ENCODE peak calls at places on chromosomes 6 and 20, in ten cellular contexts. Y is psoas muscle; X is naive thymus-derived CD4-positive, alpha-beta T cell; V is NCI-H1105; K is NCI-H1436; O is NCI-H2081; Q is anterior cingulate cortex; A is stimulated activated CD4-positive, alpha-beta T cell treated with anti-CD3 and anti-CD28 coated beads, Interleukin-2, amount 100 ng/mL, for 24 hours; M is hippocampal formation; S is activated CD4-positive, alpha-beta T cell treated with anti-CD3 and anti-CD28 coated beads, Interleukin-2, amount 50 U/mL, for 1 hour. L is an unnamed sample.

GRCh38 chr20:33908351-33908750 is 85.4 kb upstream of the RALY start:
- DNase-seq in Y (no peak), X (no peak), V (no peak), K (no peak), O (no peak), Q (no peak), A (no peak), M (no peak), S (no peak), L (no peak)

GRCh38 chr20:8756410-8756809 is 312.5 kb upstream of the PLCB4 start:
- DNase-seq in Y (no peak), X (no peak), V (no peak), K (no peak), O (no peak), Q (no peak), A (no peak), M (no peak), S (no peak), L (no peak)

GRCh38 chr20:58344741-58345140 is 35.2 kb downstream of the RAB22A start:
- DNase-seq in Y (no peak), X (no peak), V (no peak), K (no peak), O (no peak), Q (no peak), A (no peak), M (no peak), S (no peak), L (no peak)

GRCh38 chr20:39282619-39283092 is 320.5 kb downstream of the DHX35 start:
- DNase-seq in Y (no peak), X (no peak), V (no peak), K (no peak), O (peak), Q (no peak), A (no peak), M (no peak), S (no peak), L (no peak)

GRCh38 chr6:43455034-43455747 is at the start of gene DLK2:
- DNase-seq in Y (no peak), X (peak), V (peak), K (peak), O (no peak), Q (peak), A (peak), M (peak), S (peak), L (peak)

GRCh38 chr20:13149371-13149770 is 71.7 kb upstream of the ISM1 start:
- DNase-seq in Y (no peak), X (no peak), V (no peak), K (no peak), O (no peak), Q (no peak), A (no peak), M (no peak), S (no peak), L (no peak)

GRCh38 chr6:10522929-10523573 is 1.9 kb downstream of the GCNT2 start:
- DNase-seq in Y (no peak), X (no peak), V (no peak), K (no peak), O (no peak), Q (no peak), A (no peak), M (no peak), S (no peak), L (no peak)

GRCh38 chr20:18847226-18847625 is 33.6 kb downstream of the SCP2D1 start:
- DNase-seq in Y (no peak), X (no peak), V (no peak), K (no peak), O (no peak), Q (no peak), A (no peak), M (no peak), S (no peak), L (no peak)

GRCh38 chr6:138923561-138923960 is 64.5 kb downstream of the REPS1 start:
- DNase-seq in Y (no peak), X (no peak), V (no peak), K (no peak), O (peak), Q (no peak), A (no peak), M (no peak), S (no peak), L (no peak)

GRCh38 chr20:25494506-25495188 is 87.2 kb downstream of the GINS1 start:
- DNase-seq in Y (no peak), X (no peak), V (no peak), K (no peak), O (no peak), Q (no peak), A (no peak), M (no peak), S (no peak), L (no peak)

GRCh38 chr6:71406871-71407860 is 118.6 kb downstream of the OGFRL1 start:
- DNase-seq in Y (no peak), X (no peak), V (no peak), K (no peak), O (no peak), Q (no peak), A (no peak), M (no peak), S (no peak), L (no peak)

GRCh38 chr6:129517288-129517687 is 192.7 kb downstream of the ARHGAP18 start:
- DNase-seq in Y (no peak), X (no peak), V (no peak), K (no peak), O (no peak), Q (no peak), A (no peak), M (no peak), S (no peak), L (no peak)

GRCh38 chr6:125232466-125232865 is 69.3 kb downstream of the HDDC2 start:
- DNase-seq in Y (no peak), X (no peak), V (no peak), K (no peak), O (no peak), Q (no peak), A (no peak), M (no peak), S (no peak), L (no peak)

GRCh38 chr6:156776470-156776840 is 723 bp upstream of the ARID1B start:
- DNase-seq in Y (no peak), X (no peak), V (no peak), K (no peak), O (peak), Q (no peak), A (no peak), M (peak), S (no peak), L (peak)

GRCh38 chr20:9518776-9519175 is 4.4 kb downstream of the LAMP5 start:
- DNase-seq in Y (no peak), X (no peak), V (no peak), K (no peak), O (no peak), Q (no peak), A (no peak), M (no peak), S (no peak), L (no peak)

GRCh38 chr6:117346142-117346930 is 79.4 kb downstream of the ROS1 start:
- DNase-seq in Y (no peak), X (no peak), V (peak), K (no peak), O (peak), Q (no peak), A (no peak), M (peak), S (no peak), L (peak)

GRCh38 chr20:44034451-44034850 is 119.8 kb downstream of the TOX2 start:
- DNase-seq in Y (no peak), X (no peak), V (no peak), K (no peak), O (no peak), Q (no peak), A (peak), M (no peak), S (no peak), L (no peak)

GRCh38 chr6:1607557-1608221 is 2.0 kb upstream of the FOXC1 start:
- DNase-seq in Y (peak), X (no peak), V (peak), K (peak), O (no peak), Q (no peak), A (no peak), M (no peak), S (no peak), L (no peak)

GRCh38 chr6:37323568-37323967 is 30.2 kb upstream of the RNF8 start:
- DNase-seq in Y (no peak), X (no peak), V (peak), K (no peak), O (peak), Q (no peak), A (no peak), M (no peak), S (no peak), L (no peak)

GRCh38 chr6:108714774-108715414 is 133.3 kb upstream of the ARMC2 start:
- DNase-seq in Y (no peak), X (no peak), V (no peak), K (no peak), O (no peak), Q (no peak), A (no peak), M (no peak), S (no peak), L (no peak)

GRCh38 chr6:125994659-125995488 is 8.5 kb downstream of the TRMT11 start:
- DNase-seq in Y (no peak), X (no peak), V (no peak), K (no peak), O (no peak), Q (no peak), A (no peak), M (no peak), S (no peak), L (no peak)

GRCh38 chr6:12545837-12546658 is 170.5 kb upstream of the PHACTR1 start:
- DNase-seq in Y (no peak), X (no peak), V (no peak), K (no peak), O (no peak), Q (no peak), A (no peak), M (no peak), S (no peak), L (no peak)

GRCh38 chr20:48921883-48922867 is 664 bp downstream of the ARFGEF2 start:
- DNase-seq in Y (no peak), X (no peak), V (no peak), K (no peak), O (peak), Q (peak), A (no peak), M (no peak), S (peak), L (no peak)

GRCh38 chr6:28542440-28543293 is 17.0 kb downstream of the GPX5 start:
- DNase-seq in Y (no peak), X (peak), V (peak), K (peak), O (peak), Q (peak), A (peak), M (peak), S (peak), L (peak)

GRCh38 chr6:168163096-168163731 is 84.2 kb upstream of the FRMD1 start:
- DNase-seq in Y (no peak), X (no peak), V (no peak), K (no peak), O (no peak), Q (no peak), A (no peak), M (no peak), S (no peak), L (no peak)

GRCh38 chr6:135181333-135182119 is 418 bp downstream of the MYB start:
- DNase-seq in Y (peak), X (no peak), V (peak), K (no peak), O (peak), Q (no peak), A (peak), M (no peak), S (no peak), L (peak)

GRCh38 chr6:79946773-79947190 is 571 bp downstream of the ELOVL4 start:
- DNase-seq in Y (no peak), X (no peak), V (peak), K (peak), O (peak), Q (peak), A (peak), M (no peak), S (peak), L (peak)

GRCh38 chr20:23143986-23144695 is 58.0 kb upstream of the CD93 start:
- DNase-seq in Y (peak), X (no peak), V (no peak), K (no peak), O (no peak), Q (no peak), A (no peak), M (no peak), S (no peak), L (no peak)

GRCh38 chr6:19268117-19268516 is 569.1 kb upstream of the ID4 start:
- DNase-seq in Y (no peak), X (no peak), V (no peak), K (no peak), O (no peak), Q (no peak), A (no peak), M (no peak), S (no peak), L (no peak)

GRCh38 chr6:162032620-162033019 is 694.9 kb downstream of the PRKN start:
- DNase-seq in Y (no peak), X (no peak), V (no peak), K (no peak), O (no peak), Q (no peak), A (no peak), M (no peak), S (no peak), L (no peak)

GRCh38 chr20:24690408-24690807 is 221.0 kb downstream of the SYNDIG1 start:
- DNase-seq in Y (no peak), X (no peak), V (no peak), K (no peak), O (no peak), Q (no peak), A (peak), M (no peak), S (no peak), L (no peak)

L was measured in CD4-positive, CD25-positive, alpha-beta regulatory T cell.